ENCODE peak calls at places on chromosomes 13 and 19, in six cellular contexts. One of them, this sample, is unnamed.

GRCh38 chr13:98975822-98976261 is 2.0 kb downstream of the DOCK9 start:
- DNase-seq in Caco-2: peak
- DNase-seq in heart right ventricle: no peak
- DNase-seq in astrocyte: no peak
- DNase-seq in fibroblast of lung: no peak
- DNase-seq in mucosa of descending colon: no peak
- DNase-seq in this sample: no peak

GRCh38 chr13:95050800-95051620 is 250.2 kb downstream of the ABCC4 start:
- DNase-seq in Caco-2: no peak
- DNase-seq in heart right ventricle: no peak
- DNase-seq in astrocyte: no peak
- DNase-seq in fibroblast of lung: no peak
- DNase-seq in mucosa of descending colon: no peak
- DNase-seq in this sample: no peak

GRCh38 chr19:35751839-35752745 is 3.7 kb downstream of the LIN37 start:
- DNase-seq in Caco-2: no peak
- DNase-seq in heart right ventricle: no peak
- DNase-seq in astrocyte: no peak
- DNase-seq in fibroblast of lung: no peak
- DNase-seq in mucosa of descending colon: no peak
- DNase-seq in this sample: no peak

GRCh38 chr13:100130092-100130491 is 41.2 kb downstream of the PCCA start:
- DNase-seq in Caco-2: no peak
- DNase-seq in heart right ventricle: no peak
- DNase-seq in astrocyte: peak
- DNase-seq in fibroblast of lung: peak
- DNase-seq in mucosa of descending colon: no peak
- DNase-seq in this sample: no peak

GRCh38 chr13:72868229-72868628 is 86.3 kb downstream of the PIBF1 start:
- DNase-seq in Caco-2: no peak
- DNase-seq in heart right ventricle: no peak
- DNase-seq in astrocyte: no peak
- DNase-seq in fibroblast of lung: no peak
- DNase-seq in mucosa of descending colon: no peak
- DNase-seq in this sample: no peak

GRCh38 chr19:41529484-41530183 is 46.3 kb upstream of the CEACAM21 start:
- DNase-seq in Caco-2: no peak
- DNase-seq in heart right ventricle: no peak
- DNase-seq in astrocyte: no peak
- DNase-seq in fibroblast of lung: no peak
- DNase-seq in mucosa of descending colon: no peak
- DNase-seq in this sample: no peak

GRCh38 chr13:93517658-93518057 is 291.1 kb downstream of the GPC6 start:
- DNase-seq in Caco-2: no peak
- DNase-seq in heart right ventricle: no peak
- DNase-seq in astrocyte: no peak
- DNase-seq in fibroblast of lung: no peak
- DNase-seq in mucosa of descending colon: no peak
- DNase-seq in this sample: no peak

GRCh38 chr13:40780822-40781401 is 8.5 kb upstream of the SLC25A15 start:
- DNase-seq in Caco-2: no peak
- DNase-seq in heart right ventricle: no peak
- DNase-seq in astrocyte: no peak
- DNase-seq in fibroblast of lung: peak
- DNase-seq in mucosa of descending colon: no peak
- DNase-seq in this sample: no peak

GRCh38 chr19:56091066-56091490 is 30.0 kb downstream of the ZNF787 start:
- DNase-seq in Caco-2: no peak
- DNase-seq in heart right ventricle: no peak
- DNase-seq in astrocyte: peak
- DNase-seq in fibroblast of lung: peak
- DNase-seq in mucosa of descending colon: no peak
- DNase-seq in this sample: peak

GRCh38 chr19:39356073-39356472 is 13.9 kb downstream of the SAMD4B start:
- DNase-seq in Caco-2: no peak
- DNase-seq in heart right ventricle: no peak
- DNase-seq in astrocyte: no peak
- DNase-seq in fibroblast of lung: no peak
- DNase-seq in mucosa of descending colon: no peak
- DNase-seq in this sample: no peak

GRCh38 chr13:45393941-45394570 is 24.1 kb downstream of the SLC25A30 start:
- DNase-seq in Caco-2: peak
- DNase-seq in heart right ventricle: no peak
- DNase-seq in astrocyte: peak
- DNase-seq in fibroblast of lung: peak
- DNase-seq in mucosa of descending colon: no peak
- DNase-seq in this sample: no peak

GRCh38 chr19:34662919-34663318 is 14.0 kb downstream of the SCGB2B2 start:
- DNase-seq in Caco-2: no peak
- DNase-seq in heart right ventricle: no peak
- DNase-seq in astrocyte: no peak
- DNase-seq in fibroblast of lung: no peak
- DNase-seq in mucosa of descending colon: no peak
- DNase-seq in this sample: no peak

GRCh38 chr19:10752237-10752912 is 34.5 kb downstream of the DNM2 start:
- DNase-seq in Caco-2: no peak
- DNase-seq in heart right ventricle: no peak
- DNase-seq in astrocyte: no peak
- DNase-seq in fibroblast of lung: no peak
- DNase-seq in mucosa of descending colon: no peak
- DNase-seq in this sample: no peak

GRCh38 chr19:13023666-13024065 is 28.4 kb downstream of the NFIX start:
- DNase-seq in Caco-2: no peak
- DNase-seq in heart right ventricle: no peak
- DNase-seq in astrocyte: no peak
- DNase-seq in fibroblast of lung: peak
- DNase-seq in mucosa of descending colon: no peak
- DNase-seq in this sample: no peak

GRCh38 chr13:113917523-113918371 is 53.9 kb upstream of the GAS6 start:
- DNase-seq in Caco-2: no peak
- DNase-seq in heart right ventricle: no peak
- DNase-seq in astrocyte: no peak
- DNase-seq in fibroblast of lung: no peak
- DNase-seq in mucosa of descending colon: no peak
- DNase-seq in this sample: no peak

GRCh38 chr13:99655351-99656091 is 154.2 kb downstream of the TM9SF2 start:
- DNase-seq in Caco-2: no peak
- DNase-seq in heart right ventricle: no peak
- DNase-seq in astrocyte: peak
- DNase-seq in fibroblast of lung: peak
- DNase-seq in mucosa of descending colon: no peak
- DNase-seq in this sample: no peak

GRCh38 chr13:99725644-99726043 is 224.4 kb downstream of the TM9SF2 start:
- DNase-seq in Caco-2: no peak
- DNase-seq in heart right ventricle: no peak
- DNase-seq in astrocyte: no peak
- DNase-seq in fibroblast of lung: no peak
- DNase-seq in mucosa of descending colon: no peak
- DNase-seq in this sample: no peak

GRCh38 chr13:28451482-28452217 is 43.3 kb downstream of the FLT1 start:
- DNase-seq in Caco-2: no peak
- DNase-seq in heart right ventricle: peak
- DNase-seq in astrocyte: no peak
- DNase-seq in fibroblast of lung: no peak
- DNase-seq in mucosa of descending colon: no peak
- DNase-seq in this sample: peak

GRCh38 chr13:101749584-101749983 is 297.1 kb downstream of the ITGBL1 start:
- DNase-seq in Caco-2: no peak
- DNase-seq in heart right ventricle: no peak
- DNase-seq in astrocyte: no peak
- DNase-seq in fibroblast of lung: no peak
- DNase-seq in mucosa of descending colon: no peak
- DNase-seq in this sample: no peak

GRCh38 chr13:24220086-24220703 is 59.7 kb downstream of the SPATA13 start:
- DNase-seq in Caco-2: peak
- DNase-seq in heart right ventricle: no peak
- DNase-seq in astrocyte: peak
- DNase-seq in fibroblast of lung: peak
- DNase-seq in mucosa of descending colon: no peak
- DNase-seq in this sample: peak

GRCh38 chr13:84702174-84702573 is 819.9 kb upstream of the SLITRK1 start:
- DNase-seq in Caco-2: no peak
- DNase-seq in heart right ventricle: no peak
- DNase-seq in astrocyte: no peak
- DNase-seq in fibroblast of lung: no peak
- DNase-seq in mucosa of descending colon: no peak
- DNase-seq in this sample: no peak

GRCh38 chr19:20453424-20453938 is 112.1 kb downstream of the ZNF737 start:
- DNase-seq in Caco-2: no peak
- DNase-seq in heart right ventricle: no peak
- DNase-seq in astrocyte: no peak
- DNase-seq in fibroblast of lung: no peak
- DNase-seq in mucosa of descending colon: no peak
- DNase-seq in this sample: no peak

GRCh38 chr19:48992571-48993174 is 436 bp downstream of the GYS1 start:
- DNase-seq in Caco-2: peak
- DNase-seq in heart right ventricle: no peak
- DNase-seq in astrocyte: no peak
- DNase-seq in fibroblast of lung: no peak
- DNase-seq in mucosa of descending colon: no peak
- DNase-seq in this sample: no peak

GRCh38 chr19:53875602-53876340 is 6.2 kb upstream of the PRKCG start:
- DNase-seq in Caco-2: no peak
- DNase-seq in heart right ventricle: no peak
- DNase-seq in astrocyte: no peak
- DNase-seq in fibroblast of lung: no peak
- DNase-seq in mucosa of descending colon: no peak
- DNase-seq in this sample: no peak

GRCh38 chr13:46571189-46571901 is 18.4 kb downstream of the LRCH1 start:
- DNase-seq in Caco-2: no peak
- DNase-seq in heart right ventricle: no peak
- DNase-seq in astrocyte: peak
- DNase-seq in fibroblast of lung: peak
- DNase-seq in mucosa of descending colon: no peak
- DNase-seq in this sample: no peak

GRCh38 chr19:41868120-41868988 is 8.3 kb downstream of the RPS19 start:
- DNase-seq in Caco-2: peak
- DNase-seq in heart right ventricle: no peak
- DNase-seq in astrocyte: no peak
- DNase-seq in fibroblast of lung: no peak
- DNase-seq in mucosa of descending colon: peak
- DNase-seq in this sample: no peak

GRCh38 chr13:110471833-110472162 is 89.7 kb downstream of the RAB20 start:
- DNase-seq in Caco-2: no peak
- DNase-seq in heart right ventricle: peak
- DNase-seq in astrocyte: peak
- DNase-seq in fibroblast of lung: peak
- DNase-seq in mucosa of descending colon: no peak
- DNase-seq in this sample: no peak

GRCh38 chr13:50085063-50085462 is 69.8 kb downstream of the KCNRG start:
- DNase-seq in Caco-2: no peak
- DNase-seq in heart right ventricle: no peak
- DNase-seq in astrocyte: no peak
- DNase-seq in fibroblast of lung: no peak
- DNase-seq in mucosa of descending colon: no peak
- DNase-seq in this sample: no peak

GRCh38 chr19:12162882-12163806 is at the start of gene ZNF136:
- DNase-seq in Caco-2: peak
- DNase-seq in heart right ventricle: peak
- DNase-seq in astrocyte: peak
- DNase-seq in fibroblast of lung: peak
- DNase-seq in mucosa of descending colon: peak
- DNase-seq in this sample: peak

GRCh38 chr19:35254341-35255297 is 5.8 kb downstream of the LSR start:
- DNase-seq in Caco-2: no peak
- DNase-seq in heart right ventricle: no peak
- DNase-seq in astrocyte: no peak
- DNase-seq in fibroblast of lung: no peak
- DNase-seq in mucosa of descending colon: no peak
- DNase-seq in this sample: no peak

GRCh38 chr19:34244611-34245299 is 9.6 kb upstream of the GARRE1 start:
- DNase-seq in Caco-2: no peak
- DNase-seq in heart right ventricle: peak
- DNase-seq in astrocyte: no peak
- DNase-seq in fibroblast of lung: no peak
- DNase-seq in mucosa of descending colon: no peak
- DNase-seq in this sample: no peak

DNA sequence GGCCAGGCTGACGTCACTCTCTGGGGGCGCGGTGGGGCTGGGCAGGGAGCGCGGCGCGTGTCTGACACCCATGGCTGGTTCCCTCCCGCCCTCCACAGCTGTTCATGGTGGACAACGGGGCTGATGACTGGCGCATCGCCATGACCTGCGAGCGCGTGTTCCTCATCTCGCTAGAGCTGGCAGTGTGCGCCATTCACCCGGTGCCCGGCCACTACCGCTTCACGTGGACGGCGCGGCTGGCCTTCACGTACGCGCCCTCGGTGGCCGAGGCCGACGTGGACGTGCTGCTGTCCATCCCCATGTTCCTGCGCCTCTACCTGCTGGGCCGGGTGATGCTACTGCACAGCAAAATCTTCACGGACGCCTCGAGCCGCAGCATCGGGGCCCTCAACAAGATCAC is 14.7 kb downstream of the KCNN1 start:
- DNase-seq in Caco-2: no peak
- DNase-seq in heart right ventricle: no peak
- DNase-seq in astrocyte: no peak
- DNase-seq in fibroblast of lung: no peak
- DNase-seq in mucosa of descending colon: no peak
- DNase-seq in this sample: no peak
- H3K4me3 ChIP-seq in Caco-2: no peak
- H3K4me3 ChIP-seq in heart right ventricle: no peak
- H3K4me3 ChIP-seq in astrocyte: no peak
- H3K4me3 ChIP-seq in fibroblast of lung: no peak
- H3K4me3 ChIP-seq in mucosa of descending colon: no peak
- H3K4me3 ChIP-seq in this sample: no peak

GRCh38 chr13:22944378-22944777 is 236.4 kb upstream of the SGCG start:
- DNase-seq in Caco-2: no peak
- DNase-seq in heart right ventricle: no peak
- DNase-seq in astrocyte: no peak
- DNase-seq in fibroblast of lung: no peak
- DNase-seq in mucosa of descending colon: no peak
- DNase-seq in this sample: no peak
- TF ChIP-seq CTCF in Caco-2: no peak
- TF ChIP-seq CTCF in heart right ventricle: no peak
- TF ChIP-seq CTCF in astrocyte: no peak
- TF ChIP-seq CTCF in fibroblast of lung: no peak
- TF ChIP-seq CTCF in mucosa of descending colon: no peak
- TF ChIP-seq CTCF in this sample: no peak

GRCh38 chr19:16400911-16401675 is 70.7 kb downstream of the EPS15L1 start:
- DNase-seq in Caco-2: no peak
- DNase-seq in heart right ventricle: no peak
- DNase-seq in astrocyte: peak
- DNase-seq in fibroblast of lung: peak
- DNase-seq in mucosa of descending colon: no peak
- DNase-seq in this sample: no peak
- H3K4me3 ChIP-seq in Caco-2: no peak
- H3K4me3 ChIP-seq in heart right ventricle: no peak
- H3K4me3 ChIP-seq in astrocyte: no peak
- H3K4me3 ChIP-seq in fibroblast of lung: no peak
- H3K4me3 ChIP-seq in mucosa of descending colon: no peak
- H3K4me3 ChIP-seq in this sample: no peak

GRCh38 chr19:1079566-1080111 is 12.7 kb downstream of the ARHGAP45 start:
- DNase-seq in Caco-2: no peak
- DNase-seq in heart right ventricle: peak
- DNase-seq in astrocyte: no peak
- DNase-seq in fibroblast of lung: no peak
- DNase-seq in mucosa of descending colon: peak
- DNase-seq in this sample: no peak
- TF ChIP-seq CTCF in Caco-2: no peak
- TF ChIP-seq CTCF in heart right ventricle: no peak
- TF ChIP-seq CTCF in astrocyte: no peak
- TF ChIP-seq CTCF in fibroblast of lung: no peak
- TF ChIP-seq CTCF in mucosa of descending colon: no peak
- TF ChIP-seq CTCF in this sample: no peak

This sample was measured in LNCaP clone FGC.